ENCODE peak calls at places on chromosomes 3 and 15, in seven cellular contexts. W, H, S, J, D, V and F are unnamed samples.
A peak's percentile ranks its signal among the peaks of the same experiment; 100 is the strongest.

GRCh38 chr3:172070269-172070668 is 30.9 kb downstream of the FNDC3B start:
- DNase-seq in S (no peak), V (no peak), D (no peak), J (no peak), W (no peak), H (no peak), F (no peak)

GRCh38 chr3:34957707-34958106 is 681.6 kb upstream of the ARPP21 start:
- DNase-seq in S (peak; percentile 43), J (peak; percentile 15), D (no peak), W (no peak), V (no peak), H (no peak), F (no peak)

GRCh38 chr3:111735271-111735758 is 123.8 kb upstream of the PHLDB2 start:
- DNase-seq in V (no peak), D (peak; percentile 81), H (no peak), W (no peak), J (peak; percentile 98), S (peak; percentile 71), F (peak; percentile 43)

GRCh38 chr3:159734681-159735080 is 254.0 kb upstream of the IL12A start:
- DNase-seq in W (no peak), V (no peak), J (no peak), D (no peak), H (no peak), S (no peak), F (no peak)

GRCh38 chr3:37968784-37969600 is 21.6 kb upstream of the VILL start:
- DNase-seq in V (no peak), W (no peak), S (no peak), H (no peak), D (no peak), J (no peak), F (no peak)

GRCh38 chr15:39546842-39547241 is 34.0 kb upstream of the THBS1 start:
- DNase-seq in V (no peak), W (no peak), J (no peak), D (no peak), H (no peak), S (no peak), F (no peak)

GRCh38 chr15:97968380-97968779 is 7.9 kb downstream of the ARRDC4 start:
- DNase-seq in V (no peak), D (no peak), S (peak; percentile 27), J (no peak), H (no peak), W (no peak), F (peak; percentile 38)

GRCh38 chr3:127676921-127677351 is 4.2 kb downstream of the ABTB1 start:
- DNase-seq in S (no peak), V (no peak), W (no peak), D (no peak), J (no peak), H (no peak), F (no peak)

GRCh38 chr3:32493437-32494414 is 8.9 kb downstream of the CMTM6 start:
- DNase-seq in D (no peak), V (no peak), S (no peak), W (no peak), H (no peak), J (peak; percentile 40), F (no peak)

GRCh38 chr3:197408177-197408957 is 110.0 kb upstream of the DLG1 start:
- DNase-seq in V (peak; percentile 21), S (peak; percentile 13), D (no peak), J (peak; percentile 19), W (no peak), H (no peak), F (no peak)

GRCh38 chr3:124636101-124636862 is 94.0 kb upstream of the UMPS start:
- DNase-seq in S (no peak), W (no peak), H (no peak), V (no peak), J (no peak), D (no peak), F (no peak)